ENCODE peak calls at places on chromosomes 16 and 17, in eight cellular contexts. C is Peyer's patch, G is left ventricle myocardium inferior, O is WTC11, N is stomach, Y is lower leg skin, D is ascending aorta, A is H9. B is an unnamed sample.
A peak's percentile ranks its signal among the peaks of the same experiment; 100 is the strongest.

GRCh38 chr16:77307764-77308561 is 108.8 kb downstream of the SYCE1L start:
- DNase-seq in C (no peak), G (no peak), O (no peak), N (no peak), Y (no peak), D (no peak), A (no peak), B (peak; percentile 9)

GRCh38 chr17:69593716-69594115 is 179.2 kb downstream of the MAP2K6 start:
- DNase-seq in C (no peak), G (no peak), O (no peak), N (no peak), Y (no peak), D (no peak), A (no peak), B (no peak)

GRCh38 chr17:36691606-36692005 is 90.2 kb downstream of the MRM1 start:
- DNase-seq in C (no peak), G (no peak), O (no peak), N (no peak), Y (no peak), D (no peak), A (no peak), B (no peak)

GRCh38 chr16:66335704-66336329 is 30.7 kb upstream of the CDH5 start:
- DNase-seq in C (no peak), G (peak; percentile 59), O (no peak), N (no peak), Y (no peak), D (no peak), A (no peak), B (no peak)

GRCh38 chr17:38864636-38865398 is 5.0 kb upstream of the LASP1 start:
- DNase-seq in C (no peak), G (no peak), O (no peak), N (no peak), Y (no peak), D (no peak), A (peak; percentile 74), B (no peak)

GRCh38 chr17:8470447-8471047 is 34.9 kb downstream of the NDEL1 start:
- DNase-seq in C (no peak), G (peak; percentile 58), O (no peak), N (no peak), Y (peak; percentile 89), D (no peak), A (peak; percentile 33), B (peak; percentile 17)

GRCh38 chr17:80751460-80752368 is 207.1 kb downstream of the RPTOR start:
- DNase-seq in C (no peak), G (no peak), O (no peak), N (no peak), Y (peak; percentile 91), D (no peak), A (no peak), B (no peak)

GRCh38 chr17:57440522-57441269 is 184.4 kb downstream of the MSI2 start:
- DNase-seq in C (no peak), G (peak; percentile 73), O (peak; percentile 74), N (peak; percentile 60), Y (peak; percentile 89), D (peak; percentile 80), A (peak; percentile 87), B (peak; percentile 69)

GRCh38 chr17:69733171-69734014 is 318.9 kb downstream of the MAP2K6 start:
- DNase-seq in C (no peak), G (peak; percentile 22), O (no peak), N (no peak), Y (peak; percentile 85), D (peak; percentile 67), A (no peak), B (no peak)

GRCh38 chr16:83715217-83715920 is 92.4 kb upstream of the HSBP1 start:
- DNase-seq in C (no peak), G (no peak), O (no peak), N (peak; percentile 67), Y (no peak), D (peak; percentile 76), A (no peak), B (no peak)

GRCh38 chr16:58128721-58129096 is 472 bp downstream of the CFAP20 start:
- DNase-seq in C (no peak), G (peak; percentile 15), O (peak; percentile 40), N (no peak), Y (peak; percentile 87), D (no peak), A (peak; percentile 54), B (peak; percentile 24)

GRCh38 chr16:78444-79145 is 570 bp downstream of the MPG start:
- DNase-seq in C (no peak), G (peak; percentile 43), O (no peak), N (no peak), Y (no peak), D (peak; percentile 77), A (no peak), B (peak; percentile 78)

GRCh38 chr16:85018529-85019236 is 7.3 kb upstream of the ZDHHC7 start:
- DNase-seq in C (no peak), G (no peak), O (no peak), N (no peak), Y (no peak), D (no peak), A (no peak), B (no peak)

GRCh38 chr17:32259596-32259995 is 6.0 kb upstream of the RHBDL3 start:
- DNase-seq in C (no peak), G (no peak), O (no peak), N (no peak), Y (no peak), D (no peak), A (no peak), B (no peak)

GRCh38 chr16:21300309-21301167 is 22.4 kb upstream of the CRYM start:
- DNase-seq in C (peak; percentile 88), G (peak; percentile 87), O (peak; percentile 86), N (peak; percentile 96), Y (peak; percentile 98), D (peak; percentile 99), A (peak; percentile 94), B (peak; percentile 85)

GRCh38 chr17:50686494-50687199 is 21.1 kb downstream of the ANKRD40 start:
- DNase-seq in C (peak; percentile 89), G (no peak), O (no peak), N (peak; percentile 79), Y (no peak), D (peak; percentile 96), A (no peak), B (no peak)

GRCh38 chr16:56855201-56855600 is 9.8 kb upstream of the SLC12A3 start:
- DNase-seq in C (peak; percentile 18), G (no peak), O (no peak), N (no peak), Y (no peak), D (no peak), A (no peak), B (no peak)

DNA sequence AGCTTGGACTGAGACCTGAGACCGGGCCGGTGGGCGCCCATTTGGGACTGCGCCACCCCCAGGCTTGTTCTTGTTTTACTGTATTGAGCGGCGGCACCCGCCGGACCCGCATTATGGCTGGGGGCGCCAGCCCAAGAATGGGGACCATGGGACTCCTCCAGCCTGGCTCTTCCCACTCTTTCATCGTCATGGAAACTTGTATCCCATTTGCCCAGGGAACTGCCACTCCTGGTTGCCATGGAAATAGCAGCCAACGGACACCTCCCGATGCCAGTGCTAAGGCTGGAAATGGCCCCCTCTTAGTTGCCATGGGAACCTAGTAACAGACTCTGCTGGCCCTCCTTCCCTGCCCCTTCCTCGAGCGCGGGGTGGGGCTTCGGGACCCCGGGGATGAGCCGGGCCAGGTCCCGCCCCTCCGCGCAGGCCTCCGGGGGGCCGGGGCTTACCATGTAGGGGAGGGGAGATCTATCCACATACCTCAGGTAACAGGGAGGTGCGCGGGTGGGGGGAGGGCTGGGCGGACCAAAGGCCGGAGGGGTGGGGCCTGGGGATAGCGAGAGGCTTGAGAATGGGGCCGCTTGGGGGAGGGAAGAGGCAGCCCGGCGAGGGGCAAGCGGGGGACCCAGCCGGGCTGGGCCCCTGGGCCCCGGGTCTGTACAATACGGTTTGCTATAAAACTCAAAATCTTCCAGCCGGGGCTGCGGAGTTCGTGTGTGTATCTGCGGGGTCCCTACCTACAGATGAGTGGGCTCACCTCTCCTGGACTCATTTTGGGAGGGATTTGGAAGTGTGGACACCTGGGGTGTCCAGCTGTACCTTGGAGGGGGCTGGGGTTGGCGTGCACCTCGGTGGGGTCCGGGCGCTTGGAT is 547 bp upstream of the ORAI3 start:
- DNase-seq in C (peak; percentile 73), G (peak; percentile 83), O (peak; percentile 99), N (peak; percentile 80), Y (peak; percentile 96), D (peak; percentile 97), A (peak; percentile 100), B (peak; percentile 59)
- TF ChIP-seq CTCF in C (no peak), G (no peak), O (no peak), N (no peak), Y (no peak), D (no peak), A (no peak), B (no peak)

GRCh38 chr16:3145151-3145550 is 10.3 kb downstream of the ZNF213 start:
- DNase-seq in C (no peak), G (no peak), O (no peak), N (no peak), Y (no peak), D (no peak), A (no peak), B (no peak)
- TF ChIP-seq CTCF in C (no peak), G (no peak), O (no peak), N (no peak), Y (no peak), D (no peak), A (no peak), B (no peak)

GRCh38 chr16:69105501-69106361 is at the start of gene HAS3:
- DNase-seq in C (peak; percentile 73), G (peak; percentile 50), O (peak; percentile 74), N (peak; percentile 65), Y (no peak), D (no peak), A (peak; percentile 81), B (peak; percentile 82)
- TF ChIP-seq CTCF in C (peak; percentile 45), G (peak; percentile 28), O (no peak), N (peak; percentile 10), Y (no peak), D (no peak), A (peak; percentile 51), B (peak; percentile 45)

GRCh38 chr16:55250641-55251550 is 73.1 kb upstream of the IRX6 start:
- DNase-seq in C (no peak), G (no peak), O (no peak), N (no peak), Y (peak; percentile 83), D (no peak), A (no peak), B (no peak)

GRCh38 chr16:55249936-55250335 is 74.1 kb upstream of the IRX6 start:
- DNase-seq in C (no peak), G (no peak), O (no peak), N (no peak), Y (no peak), D (no peak), A (no peak), B (no peak)

GRCh38 chr16:55248494-55248893 is 75.5 kb upstream of the IRX6 start:
- DNase-seq in C (no peak), G (no peak), O (no peak), N (no peak), Y (no peak), D (no peak), A (no peak), B (no peak)

GRCh38 chr16:55249361-55249760 is 74.6 kb upstream of the IRX6 start:
- DNase-seq in C (no peak), G (no peak), O (no peak), N (no peak), Y (no peak), D (no peak), A (no peak), B (no peak)

DNA sequence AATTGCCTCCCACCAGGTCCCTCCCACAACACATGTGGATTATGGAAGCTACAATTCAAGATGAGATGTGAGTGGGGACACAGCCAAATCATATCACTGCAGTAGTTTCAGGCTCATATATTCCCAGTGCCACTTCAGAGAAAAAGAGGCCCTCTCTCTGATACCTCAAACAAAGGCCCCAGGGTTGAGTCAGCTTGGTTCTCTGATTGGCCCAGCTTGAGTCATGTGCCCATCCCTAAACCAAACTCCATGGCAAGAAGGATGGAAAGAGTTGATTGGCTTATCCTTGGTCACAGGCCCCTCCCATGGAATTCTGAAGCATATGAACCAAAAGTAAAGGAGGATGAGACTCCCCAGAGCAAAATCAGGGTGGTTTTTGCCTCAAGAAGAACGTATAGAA is 75.9 kb upstream of the IRX6 start:
- DNase-seq in C (no peak), G (no peak), O (no peak), N (no peak), Y (no peak), D (no peak), A (no peak), B (no peak)
- TF ChIP-seq CTCF in C (no peak), G (no peak), O (no peak), N (no peak), Y (no peak), D (no peak), A (no peak), B (no peak)

B was measured in GM13977.